ENCODE peak calls at places on chromosomes 2 and 18, in seven cellular contexts. M, Y, O, C, S, P and E are unnamed samples.

GRCh38 chr2:9745153-9745899 is 97.9 kb upstream of the TAF1B start:
- DNase-seq in M (no peak), Y (no peak), O (no peak), C (no peak), S (no peak), P (no peak), E (no peak)

GRCh38 chr2:157328133-157328532 is 2.5 kb upstream of the ERMN start:
- DNase-seq in M (no peak), Y (no peak), O (no peak), C (no peak), S (no peak), P (no peak), E (no peak)

GRCh38 chr18:8952796-8953760 is 149.4 kb upstream of the NDUFV2 start:
- DNase-seq in M (no peak), Y (no peak), O (no peak), C (no peak), S (no peak), P (no peak), E (no peak)

GRCh38 chr2:72669121-72669520 is 156.7 kb downstream of the EXOC6B start:
- DNase-seq in M (no peak), Y (no peak), O (no peak), C (no peak), S (peak), P (no peak), E (no peak)

GRCh38 chr2:40332096-40332826 is 119.6 kb downstream of the SLC8A1 start:
- DNase-seq in M (no peak), Y (no peak), O (no peak), C (no peak), S (no peak), P (peak), E (no peak)

GRCh38 chr2:5913729-5914390 is 221.7 kb downstream of the SOX11 start:
- DNase-seq in M (no peak), Y (no peak), O (no peak), C (no peak), S (no peak), P (no peak), E (no peak)

GRCh38 chr2:16215892-16216554 is 275.7 kb downstream of the MYCN start:
- DNase-seq in M (no peak), Y (no peak), O (no peak), C (no peak), S (no peak), P (peak), E (no peak)

GRCh38 chr2:28413152-28413895 is 20.7 kb downstream of the FOSL2 start:
- DNase-seq in M (no peak), Y (no peak), O (no peak), C (no peak), S (no peak), P (no peak), E (no peak)

GRCh38 chr2:122681626-122682025 is 926.2 kb downstream of the TSN start:
- DNase-seq in M (no peak), Y (no peak), O (no peak), C (no peak), S (no peak), P (no peak), E (no peak)

GRCh38 chr2:137975280-137976271 is 11.3 kb downstream of the HNMT start:
- DNase-seq in M (no peak), Y (no peak), O (no peak), C (no peak), S (peak), P (no peak), E (no peak)